ENCODE peak calls at places on chromosomes 7 and 10, in nine cellular contexts. W is Peyer's patch, I is sigmoid colon, Y is coronary artery, D is breast epithelium, L is A549, N is tibial artery, Z is fibroblast of lung, V is vagina. J is an unnamed sample.

GRCh38 chr10:60384708-60385398 is 4.8 kb downstream of the ANK3 start:
- DNase-seq in Z (peak), V (no peak), N (no peak), W (no peak), D (peak), Y (no peak), L (peak), I (no peak), J (peak)

GRCh38 chr7:130875901-130876300 is 141.9 kb upstream of the KLF14 start:
- DNase-seq in L (no peak), Y (no peak), W (no peak), N (no peak), V (no peak), D (no peak), I (no peak), Z (no peak), J (no peak)

GRCh38 chr7:35342786-35343185 is 88.9 kb upstream of the TBX20 start:
- DNase-seq in V (no peak), W (no peak), Z (no peak), Y (no peak), I (no peak), N (no peak), D (no peak), L (no peak), J (no peak)

GRCh38 chr10:97683556-97684357 is 3.3 kb downstream of the AVPI1 start:
- DNase-seq in I (peak), N (peak), V (no peak), D (no peak), Y (no peak), L (peak), Z (peak), W (no peak), J (peak)

GRCh38 chr10:119687192-119688032 is 36.2 kb downstream of the BAG3 start:
- DNase-seq in W (no peak), L (no peak), N (no peak), V (no peak), Y (no peak), Z (peak), D (no peak), I (no peak), J (peak)

GRCh38 chr7:82263880-82264751 is 179.5 kb downstream of the CACNA2D1 start:
- DNase-seq in N (no peak), Z (no peak), Y (no peak), L (no peak), D (no peak), I (no peak), V (no peak), W (no peak), J (no peak)

GRCh38 chr7:90210475-90210874 is 1.1 kb upstream of the STEAP2 start:
- DNase-seq in L (no peak), I (no peak), Z (no peak), N (no peak), D (no peak), Y (no peak), W (no peak), V (no peak), J (no peak)

GRCh38 chr7:141451232-141451631 is 100.0 kb upstream of the AGK start:
- DNase-seq in D (no peak), W (no peak), I (no peak), Z (no peak), N (no peak), L (no peak), V (no peak), Y (no peak), J (no peak)

GRCh38 chr10:84176351-84176750 is 2.8 kb downstream of the GPR15LG start:
- DNase-seq in Z (no peak), D (no peak), Y (peak), L (no peak), W (no peak), V (no peak), I (no peak), N (no peak), J (no peak)

GRCh38 chr10:50417486-50417905 is 166.2 kb upstream of the ASAH2 start:
- DNase-seq in D (no peak), V (no peak), L (peak), W (no peak), Z (no peak), Y (no peak), N (peak), I (no peak), J (peak)

GRCh38 chr7:503046-503574 is 16.5 kb downstream of the PDGFA start:
- DNase-seq in W (no peak), Z (no peak), D (no peak), L (no peak), Y (peak), N (no peak), V (no peak), I (peak), J (no peak)

GRCh38 chr10:80406249-80406648 is 2.1 kb upstream of the PRXL2A start:
- DNase-seq in W (no peak), N (no peak), Y (no peak), L (no peak), V (no peak), D (no peak), I (no peak), Z (no peak), J (no peak)

GRCh38 chr10:103660364-103661197 is 167.1 kb downstream of the NEURL1 start:
- DNase-seq in I (peak), L (no peak), Z (peak), D (no peak), V (no peak), Y (no peak), W (peak), N (no peak), J (peak)

GRCh38 chr7:590731-591551 is 71.3 kb upstream of the PDGFA start:
- DNase-seq in V (no peak), Z (peak), D (no peak), Y (no peak), W (no peak), N (no peak), I (no peak), L (no peak), J (no peak)

GRCh38 chr7:66921396-66921917 is 432 bp downstream of the TMEM248 start:
- DNase-seq in W (peak), L (peak), I (peak), Y (peak), Z (peak), V (no peak), N (peak), D (no peak), J (peak)

GRCh38 chr10:79390057-79390456 is 42.8 kb downstream of the PPIF start:
- DNase-seq in V (no peak), N (no peak), L (no peak), W (no peak), D (no peak), Z (no peak), I (no peak), Y (no peak), J (no peak)

GRCh38 chr10:79391231-79392019 is 44.2 kb downstream of the PPIF start:
- DNase-seq in L (no peak), W (no peak), Z (no peak), Y (peak), D (no peak), I (peak), V (no peak), N (peak), J (no peak)

GRCh38 chr10:79392020-79392398 is 44.7 kb downstream of the PPIF start:
- DNase-seq in N (no peak), L (no peak), D (no peak), I (no peak), W (no peak), V (no peak), Y (peak), Z (no peak), J (no peak)

GRCh38 chr10:79392506-79393176 is 45.4 kb downstream of the PPIF start:
- DNase-seq in N (peak), L (no peak), V (no peak), Y (peak), Z (no peak), I (peak), W (no peak), D (no peak), J (no peak)

GRCh38 chr10:79390551-79391229 is 43.4 kb downstream of the PPIF start:
- DNase-seq in I (peak), W (no peak), D (peak), Z (no peak), L (no peak), N (peak), Y (peak), V (no peak), J (no peak)
- TF ChIP-seq CTCF in I (peak), W (no peak), D (no peak), Z (peak), L (no peak), N (no peak), Y (no peak), V (no peak), J (no peak)

DNA sequence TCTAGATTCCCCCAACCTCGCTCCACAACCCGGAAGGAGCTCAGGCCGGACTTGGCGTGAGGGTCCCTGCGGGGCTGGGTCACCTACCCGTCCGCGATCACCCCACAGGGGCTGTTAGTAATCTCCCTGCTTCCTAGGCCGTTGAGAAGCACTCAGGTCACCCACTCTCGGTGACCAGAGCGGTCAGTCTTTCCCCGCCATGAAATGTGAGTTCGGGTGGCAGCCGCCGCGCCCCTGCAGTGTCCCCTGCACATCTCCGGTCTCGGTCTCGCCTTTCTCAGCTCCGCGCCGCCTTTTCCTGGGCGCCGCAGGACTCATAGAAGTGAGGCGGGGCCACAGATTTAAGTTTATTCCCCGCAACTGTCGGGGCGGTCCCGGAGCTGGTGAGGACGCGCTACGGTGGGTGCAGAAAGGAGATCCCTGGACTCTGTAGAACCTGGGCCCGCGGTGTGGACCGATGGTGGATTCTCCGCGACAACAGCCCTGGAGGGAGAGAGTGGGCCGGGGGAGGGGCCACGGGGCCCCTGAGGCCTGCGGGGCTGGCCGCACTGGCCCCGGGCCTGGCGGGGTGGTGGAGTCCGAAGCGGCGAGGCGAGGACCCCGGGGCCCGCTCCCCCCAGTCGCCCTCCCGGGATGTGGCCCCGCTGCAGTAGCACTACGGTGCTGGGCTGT is 4.5 kb downstream of the FEZF1 start:
- DNase-seq in Y (no peak), I (peak), V (no peak), N (no peak), Z (no peak), W (no peak), D (no peak), L (no peak), J (no peak)
- H3K4me3 ChIP-seq in Y (peak), I (peak), V (no peak), N (no peak), Z (no peak), W (peak), D (no peak), L (no peak), J (no peak)

DNA sequence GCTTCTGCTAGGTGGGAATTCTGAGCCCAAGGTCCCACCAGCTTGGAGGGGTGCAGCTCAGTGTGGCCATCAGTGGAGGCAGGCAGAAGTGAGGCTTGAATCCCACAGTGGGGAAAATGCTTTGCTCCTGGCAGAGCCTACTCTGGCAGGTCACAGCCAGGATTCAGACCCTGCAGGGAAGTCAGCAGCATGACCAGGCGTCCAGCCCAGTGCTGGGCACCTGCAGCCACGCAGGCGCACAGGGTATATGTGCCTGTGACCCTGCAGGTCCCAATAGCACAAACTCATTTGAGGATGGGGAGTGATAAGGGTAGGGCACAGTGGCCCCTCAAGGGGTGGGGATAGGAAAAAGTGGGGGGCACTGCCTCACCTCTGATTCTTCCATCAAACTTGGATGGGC is 8.4 kb upstream of the AEBP1 start:
- DNase-seq in D (no peak), W (no peak), I (no peak), Y (no peak), L (no peak), V (no peak), Z (no peak), N (no peak), J (no peak)
- TF ChIP-seq CTCF in D (no peak), W (no peak), I (no peak), Y (no peak), L (no peak), V (no peak), Z (no peak), N (no peak), J (no peak)

DNA sequence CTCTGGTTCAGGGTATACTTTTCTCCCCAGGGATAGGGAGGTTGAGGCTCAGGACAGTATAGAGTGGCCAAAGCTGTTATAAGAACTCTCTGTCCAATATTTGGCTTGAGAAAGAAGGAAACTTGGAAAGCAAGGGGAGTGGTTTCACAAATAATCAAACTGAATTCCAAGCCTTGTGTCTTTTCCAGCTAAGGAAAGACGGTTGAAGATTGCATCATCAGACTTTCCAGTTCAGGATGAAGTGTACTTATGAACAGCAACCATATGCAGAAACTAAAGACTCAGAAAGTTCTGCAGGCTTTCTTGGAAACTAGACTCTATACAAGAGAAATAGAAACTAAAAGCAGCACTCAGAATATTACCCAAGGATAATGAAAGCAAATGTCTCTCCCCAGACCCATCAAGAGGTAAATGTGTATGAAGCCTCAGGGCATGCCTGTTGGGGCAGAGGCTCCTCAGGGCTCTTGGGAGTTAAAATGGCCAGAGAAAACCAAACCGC is 46.4 kb downstream of the RAMP3 start:
- DNase-seq in V (no peak), W (no peak), L (no peak), Y (peak), N (no peak), D (no peak), Z (peak), I (no peak), J (peak)
- H3K4me3 ChIP-seq in V (peak), W (peak), L (no peak), Y (peak), N (no peak), D (peak), Z (peak), I (peak), J (peak)

GRCh38 chr10:77606751-77607150 is 30.9 kb downstream of the KCNMA1 start:
- DNase-seq in L (no peak), I (peak), D (peak), N (no peak), V (no peak), Z (no peak), Y (no peak), W (no peak), J (no peak)
- TF ChIP-seq CTCF in L (no peak), I (no peak), D (peak), N (no peak), V (no peak), Z (no peak), Y (no peak), W (no peak), J (no peak)

GRCh38 chr7:16063241-16063640 is 358.1 kb downstream of the CRPPA start:
- DNase-seq in W (no peak), N (no peak), V (no peak), D (no peak), Y (no peak), I (no peak), L (no peak), Z (no peak), J (no peak)

GRCh38 chr7:16060492-16060891 is 360.8 kb downstream of the CRPPA start:
- DNase-seq in I (no peak), V (no peak), D (no peak), Y (no peak), W (no peak), L (no peak), N (no peak), Z (peak), J (peak)

GRCh38 chr7:16061011-16061410 is 360.3 kb downstream of the CRPPA start:
- DNase-seq in I (no peak), Y (no peak), W (no peak), N (no peak), V (no peak), D (no peak), Z (no peak), L (no peak), J (no peak)

GRCh38 chr7:16062269-16062668 is 359.1 kb downstream of the CRPPA start:
- DNase-seq in W (no peak), L (no peak), Y (no peak), V (no peak), Z (peak), N (no peak), D (no peak), I (no peak), J (peak)

DNA sequence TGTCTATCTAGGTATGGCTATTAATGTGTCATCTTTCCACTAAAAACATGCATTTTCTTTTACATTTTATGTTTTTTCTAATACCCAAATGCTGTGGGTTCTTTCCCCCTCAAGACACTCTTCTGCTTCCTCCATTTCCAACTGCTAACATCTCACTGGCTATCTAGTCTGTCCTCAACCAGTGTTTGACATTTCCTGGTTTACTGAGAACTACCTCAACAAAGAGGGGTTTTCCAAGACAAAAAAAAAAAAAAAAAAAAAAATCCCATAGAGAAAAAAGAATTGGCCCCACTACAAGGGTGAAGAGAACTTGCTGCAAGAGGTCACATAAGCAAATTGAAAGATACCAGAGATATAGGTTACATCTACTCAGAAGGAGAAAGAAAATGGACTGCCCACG is 359.7 kb downstream of the CRPPA start:
- DNase-seq in D (no peak), V (no peak), Z (no peak), W (no peak), I (no peak), N (no peak), Y (no peak), L (no peak), J (no peak)
- H3K4me3 ChIP-seq in D (no peak), V (no peak), Z (no peak), W (no peak), I (no peak), N (no peak), Y (no peak), L (no peak), J (no peak)

GRCh38 chr7:147805996-147806576 is 784.5 kb upstream of the C7orf33 start:
- DNase-seq in W (no peak), Y (no peak), N (no peak), D (no peak), V (no peak), L (no peak), I (no peak), Z (no peak), J (no peak)
- TF ChIP-seq CTCF in W (no peak), Y (no peak), N (no peak), D (no peak), V (no peak), L (no peak), I (no peak), Z (no peak), J (peak)

GRCh38 chr10:89393898-89394297 is 1.5 kb downstream of the IFIT1 start:
- DNase-seq in Y (no peak), Z (no peak), N (no peak), I (no peak), V (no peak), W (no peak), L (no peak), D (no peak), J (no peak)
- H3K4me3 ChIP-seq in Y (peak), Z (no peak), N (no peak), I (peak), V (peak), W (peak), L (no peak), D (peak), J (peak)

GRCh38 chr7:27434729-27435400 is 192.3 kb downstream of the EVX1 start:
- DNase-seq in I (no peak), V (no peak), N (no peak), Z (no peak), D (no peak), L (no peak), Y (no peak), W (no peak), J (peak)
- TF ChIP-seq CTCF in I (no peak), V (no peak), N (no peak), Z (peak), D (no peak), L (no peak), Y (no peak), W (no peak), J (peak)

DNA sequence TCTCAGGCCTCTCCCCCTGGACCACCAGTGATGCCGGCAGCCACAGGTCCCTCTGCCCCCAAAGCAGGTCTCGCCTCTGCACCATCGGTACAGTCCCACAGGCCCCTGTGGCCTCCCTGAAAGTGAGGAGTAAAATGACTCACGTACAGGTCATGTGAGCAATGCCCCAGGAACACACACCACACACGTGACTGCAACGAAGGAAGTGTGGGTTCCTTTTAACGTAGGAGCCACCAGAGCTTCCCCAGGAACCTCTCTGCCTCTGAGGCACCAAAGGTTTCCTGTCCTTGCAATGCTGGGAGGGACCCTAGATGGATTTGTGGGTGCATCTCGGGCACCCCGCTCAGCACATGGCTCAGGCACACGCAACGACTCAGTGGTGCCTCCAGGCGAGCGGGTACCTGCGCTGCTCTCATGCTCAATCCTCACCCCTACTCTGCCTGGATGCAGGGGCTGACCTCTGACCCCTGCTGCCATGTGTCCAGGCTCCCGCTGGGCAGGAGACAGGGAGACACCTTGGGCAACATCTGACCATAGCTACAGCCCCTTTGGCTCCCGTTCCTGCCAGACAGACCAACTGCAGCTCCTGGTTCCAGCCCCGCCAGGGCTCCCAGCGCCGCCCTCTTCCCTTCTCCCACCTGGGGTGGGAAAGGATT is 120.7 kb downstream of the PRKAG2 start:
- DNase-seq in W (peak), I (no peak), Z (peak), N (no peak), V (no peak), Y (no peak), D (no peak), L (no peak), J (peak)
- H3K4me3 ChIP-seq in W (no peak), I (no peak), Z (no peak), N (no peak), V (no peak), Y (no peak), D (no peak), L (no peak), J (no peak)